ENCODE peak calls at places on chromosome 6, in six cellular contexts. One of them, this sample, is unnamed.

GRCh38 chr6:45854343-45854742 is 161.3 kb downstream of the CLIC5 start:
- DNase-seq in HepG2: no peak
- DNase-seq in HCT116: no peak
- DNase-seq in H1: no peak
- DNase-seq in A549: no peak
- DNase-seq in SK-N-SH: no peak
- DNase-seq in this sample: no peak

GRCh38 chr6:148517518-148517917 is 174.9 kb downstream of the SASH1 start:
- DNase-seq in HepG2: no peak
- DNase-seq in HCT116: no peak
- DNase-seq in SK-N-SH: no peak
- DNase-seq in H1: no peak
- DNase-seq in A549: no peak
- DNase-seq in this sample: no peak

GRCh38 chr6:73648166-73648565 is 5.6 kb downstream of the SLC17A5 start:
- DNase-seq in HCT116: no peak
- DNase-seq in HepG2: peak; percentile 26
- DNase-seq in H1: no peak
- DNase-seq in A549: no peak
- DNase-seq in SK-N-SH: no peak
- DNase-seq in this sample: no peak

GRCh38 chr6:3906191-3907019 is 57.2 kb downstream of the FAM50B start:
- DNase-seq in HepG2: peak; percentile 94
- DNase-seq in A549: no peak
- DNase-seq in H1: no peak
- DNase-seq in HCT116: no peak
- DNase-seq in SK-N-SH: no peak
- DNase-seq in this sample: no peak

GRCh38 chr6:12401200-12401599 is 111.0 kb downstream of the EDN1 start:
- DNase-seq in HCT116: no peak
- DNase-seq in H1: no peak
- DNase-seq in HepG2: no peak
- DNase-seq in A549: no peak
- DNase-seq in SK-N-SH: no peak
- DNase-seq in this sample: peak; percentile 76

GRCh38 chr6:19327684-19328083 is 509.5 kb upstream of the ID4 start:
- DNase-seq in A549: no peak
- DNase-seq in SK-N-SH: no peak
- DNase-seq in HCT116: no peak
- DNase-seq in HepG2: no peak
- DNase-seq in H1: no peak
- DNase-seq in this sample: no peak

GRCh38 chr6:142530566-142530965 is 228.8 kb downstream of the ADGRG6 start:
- DNase-seq in SK-N-SH: no peak
- DNase-seq in HepG2: no peak
- DNase-seq in HCT116: no peak
- DNase-seq in H1: no peak
- DNase-seq in A549: no peak
- DNase-seq in this sample: no peak

GRCh38 chr6:33620584-33621395 is at the start of gene ITPR3:
- DNase-seq in SK-N-SH: peak; percentile 86
- DNase-seq in HepG2: no peak
- DNase-seq in H1: peak; percentile 79
- DNase-seq in A549: peak; percentile 72
- DNase-seq in HCT116: peak; percentile 37
- DNase-seq in this sample: peak; percentile 53

GRCh38 chr6:46014511-46015118 is 1.0 kb downstream of the CLIC5 start:
- DNase-seq in HepG2: no peak
- DNase-seq in SK-N-SH: no peak
- DNase-seq in A549: no peak
- DNase-seq in HCT116: no peak
- DNase-seq in H1: peak; percentile 52
- DNase-seq in this sample: no peak

GRCh38 chr6:113920663-113921267 is 50.2 kb downstream of the HDAC2 start:
- DNase-seq in H1: no peak
- DNase-seq in SK-N-SH: no peak
- DNase-seq in HepG2: peak; percentile 6
- DNase-seq in HCT116: no peak
- DNase-seq in A549: no peak
- DNase-seq in this sample: peak; percentile 34

GRCh38 chr6:84150680-84151079 is 76.8 kb downstream of the CEP162 start:
- DNase-seq in HepG2: no peak
- DNase-seq in SK-N-SH: no peak
- DNase-seq in H1: no peak
- DNase-seq in HCT116: no peak
- DNase-seq in A549: no peak
- DNase-seq in this sample: no peak

GRCh38 chr6:41182069-41183034 is 18.6 kb downstream of the TREML2 start:
- DNase-seq in SK-N-SH: peak; percentile 55
- DNase-seq in A549: peak; percentile 34
- DNase-seq in HepG2: peak; percentile 59
- DNase-seq in HCT116: peak; percentile 59
- DNase-seq in H1: peak; percentile 53
- DNase-seq in this sample: peak; percentile 73

GRCh38 chr6:46400898-46401297 is 90.4 kb downstream of the RCAN2 start:
- DNase-seq in HCT116: no peak
- DNase-seq in SK-N-SH: no peak
- DNase-seq in HepG2: no peak
- DNase-seq in H1: no peak
- DNase-seq in A549: no peak
- DNase-seq in this sample: no peak

GRCh38 chr6:2748183-2748582 is 2.5 kb downstream of the MYLK4 start:
- DNase-seq in H1: no peak
- DNase-seq in SK-N-SH: peak; percentile 66
- DNase-seq in HCT116: no peak
- DNase-seq in HepG2: no peak
- DNase-seq in A549: no peak
- DNase-seq in this sample: no peak

GRCh38 chr6:154614101-154614500 is 103.6 kb upstream of the CNKSR3 start:
- DNase-seq in SK-N-SH: no peak
- DNase-seq in HCT116: no peak
- DNase-seq in HepG2: no peak
- DNase-seq in A549: no peak
- DNase-seq in H1: no peak
- DNase-seq in this sample: peak; percentile 89

GRCh38 chr6:48307583-48307982 is 196.6 kb upstream of the PTCHD4 start:
- DNase-seq in HepG2: no peak
- DNase-seq in HCT116: no peak
- DNase-seq in SK-N-SH: no peak
- DNase-seq in H1: no peak
- DNase-seq in A549: no peak
- DNase-seq in this sample: no peak

GRCh38 chr6:153595903-153596302 is 443.1 kb upstream of the OPRM1 start:
- DNase-seq in A549: no peak
- DNase-seq in SK-N-SH: no peak
- DNase-seq in H1: no peak
- DNase-seq in HepG2: no peak
- DNase-seq in HCT116: no peak
- DNase-seq in this sample: no peak

GRCh38 chr6:152566040-152566875 is 70.9 kb downstream of the SYNE1 start:
- DNase-seq in H1: no peak
- DNase-seq in HCT116: no peak
- DNase-seq in SK-N-SH: no peak
- DNase-seq in A549: no peak
- DNase-seq in HepG2: no peak
- DNase-seq in this sample: peak; percentile 14

GRCh38 chr6:139582956-139583355 is 208.5 kb upstream of the CITED2 start:
- DNase-seq in HCT116: no peak
- DNase-seq in SK-N-SH: no peak
- DNase-seq in A549: no peak
- DNase-seq in H1: no peak
- DNase-seq in HepG2: no peak
- DNase-seq in this sample: no peak

GRCh38 chr6:4583026-4583425 is 193.2 kb upstream of the CDYL start:
- DNase-seq in SK-N-SH: no peak
- DNase-seq in A549: no peak
- DNase-seq in H1: no peak
- DNase-seq in HCT116: no peak
- DNase-seq in HepG2: no peak
- DNase-seq in this sample: no peak

DNA sequence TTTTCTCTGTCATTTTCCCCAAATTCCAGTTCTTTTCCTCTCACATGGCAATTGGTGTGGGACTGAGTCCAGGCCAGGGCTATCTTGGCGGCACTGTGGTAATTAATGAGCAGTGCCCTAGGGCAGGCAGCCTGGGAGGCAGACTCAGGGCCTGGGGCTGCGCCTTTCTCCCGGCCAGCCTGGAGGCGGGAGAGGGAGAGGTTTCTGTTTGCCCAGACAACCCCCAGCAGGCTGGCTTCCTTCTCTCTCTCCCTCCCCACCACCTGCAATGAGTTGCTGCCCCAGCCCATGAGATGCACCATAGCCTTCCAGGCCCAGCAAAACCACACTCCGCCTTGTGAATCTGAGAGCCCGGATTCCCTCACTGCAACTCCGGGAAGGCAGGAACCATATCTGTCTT is 15.1 kb upstream of the CCDC167 start:
- DNase-seq in SK-N-SH: no peak
- DNase-seq in A549: no peak
- DNase-seq in HCT116: no peak
- DNase-seq in H1: no peak
- DNase-seq in HepG2: no peak
- DNase-seq in this sample: no peak
- H3K4me1 ChIP-seq in SK-N-SH: peaks cover 5% of the 10 kb centered on the region
- H3K4me1 ChIP-seq in A549: peaks cover 11% of the 10 kb centered on the region
- H3K4me1 ChIP-seq in HCT116: peaks cover 5% of the 10 kb centered on the region
- H3K4me1 ChIP-seq in H1: peaks cover 44% of the 10 kb centered on the region
- H3K4me1 ChIP-seq in HepG2: peaks cover 30% of the 10 kb centered on the region
- H3K4me1 ChIP-seq in this sample: no peaks in the 10 kb centered on the region

GRCh38 chr6:133741375-133741861 is 147.5 kb upstream of the TCF21 start:
- DNase-seq in HCT116: peak; percentile 28
- DNase-seq in SK-N-SH: no peak
- DNase-seq in HepG2: no peak
- DNase-seq in H1: no peak
- DNase-seq in A549: peak; percentile 2
- DNase-seq in this sample: no peak
- TF ChIP-seq MAX in HCT116: no peak
- TF ChIP-seq MAX in SK-N-SH: no peak
- TF ChIP-seq MAX in HepG2: no peak
- TF ChIP-seq MAX in H1: no peak
- TF ChIP-seq MAX in A549: no peak
- TF ChIP-seq MAX in this sample: no peak

DNA sequence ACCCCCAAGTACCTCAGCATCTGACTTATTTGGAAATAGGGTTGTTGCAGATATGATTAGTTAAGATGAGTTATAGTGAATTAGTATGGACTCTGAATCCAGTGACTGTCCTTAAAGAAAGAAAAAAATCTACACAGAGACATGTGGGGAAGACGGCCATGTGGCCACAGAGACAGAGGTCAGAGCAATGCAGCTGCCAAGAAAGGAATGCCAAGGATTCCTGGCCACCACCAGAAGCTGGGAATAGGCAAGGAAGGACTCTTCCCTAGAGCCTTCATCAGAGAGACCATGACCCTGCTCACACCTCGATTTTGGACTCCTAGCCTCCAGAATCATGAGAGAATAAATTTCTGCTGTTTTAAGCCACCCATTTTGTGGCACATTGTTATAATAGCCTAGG is 81.8 kb downstream of the FYN start:
- DNase-seq in A549: no peak
- DNase-seq in HepG2: no peak
- DNase-seq in SK-N-SH: no peak
- DNase-seq in H1: no peak
- DNase-seq in HCT116: no peak
- DNase-seq in this sample: no peak
- H3K4me1 ChIP-seq in A549: no peaks in the 10 kb centered on the region
- H3K4me1 ChIP-seq in HepG2: peaks cover 78% of the 10 kb centered on the region
- H3K4me1 ChIP-seq in SK-N-SH: no peaks in the 10 kb centered on the region
- H3K4me1 ChIP-seq in H1: peaks cover 5% of the 10 kb centered on the region
- H3K4me1 ChIP-seq in HCT116: no peaks in the 10 kb centered on the region
- H3K4me1 ChIP-seq in this sample: no peaks in the 10 kb centered on the region

DNA sequence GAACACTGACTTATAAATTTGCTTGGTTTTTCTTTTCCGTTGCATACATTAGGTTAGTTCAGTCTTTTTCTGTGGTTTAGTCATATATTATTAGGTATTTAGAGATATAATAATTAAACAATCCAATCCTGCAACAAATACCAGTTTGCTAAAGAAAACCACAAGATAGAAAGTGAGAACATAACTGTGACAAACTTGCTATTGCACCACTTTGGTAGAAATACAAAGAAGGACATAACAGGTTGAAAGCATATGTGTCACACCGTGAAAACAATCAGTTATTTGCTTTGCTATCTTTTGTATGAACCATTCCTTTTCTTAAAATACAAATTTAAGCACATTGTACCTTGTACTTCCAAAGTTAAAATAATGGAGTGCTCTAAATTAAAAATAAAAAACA is 42.0 kb upstream of the KCNQ5 start:
- DNase-seq in H1: no peak
- DNase-seq in A549: no peak
- DNase-seq in SK-N-SH: no peak
- DNase-seq in HepG2: no peak
- DNase-seq in HCT116: no peak
- DNase-seq in this sample: no peak
- TF ChIP-seq MAX in H1: no peak
- TF ChIP-seq MAX in A549: no peak
- TF ChIP-seq MAX in SK-N-SH: no peak
- TF ChIP-seq MAX in HepG2: no peak
- TF ChIP-seq MAX in HCT116: no peak
- TF ChIP-seq MAX in this sample: no peak

DNA sequence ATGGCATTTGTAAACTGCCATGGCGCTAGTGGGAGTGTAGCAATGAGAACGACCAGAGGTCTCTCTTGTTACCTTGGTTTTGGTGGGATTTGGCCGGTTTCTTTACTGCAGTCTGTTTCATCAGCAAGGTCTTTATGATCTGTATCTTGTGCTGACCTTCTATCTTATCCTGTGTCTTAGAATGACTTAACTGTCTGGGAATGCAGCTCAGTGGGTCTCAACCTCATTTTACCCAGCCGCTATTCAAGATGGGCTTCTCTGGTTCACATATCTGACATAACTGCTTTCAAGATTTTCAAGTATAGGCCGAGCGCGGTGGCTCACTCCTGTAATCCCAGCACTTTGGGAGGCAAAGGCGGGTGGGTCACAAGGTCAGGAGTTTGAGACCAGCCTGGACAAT is 1.9 kb upstream of the SFT2D1 start:
- DNase-seq in SK-N-SH: no peak
- DNase-seq in HCT116: no peak
- DNase-seq in H1: no peak
- DNase-seq in HepG2: no peak
- DNase-seq in A549: no peak
- DNase-seq in this sample: no peak
- H3K4me1 ChIP-seq in SK-N-SH: peaks cover 4% of the 10 kb centered on the region
- H3K4me1 ChIP-seq in HCT116: peaks cover 17% of the 10 kb centered on the region
- H3K4me1 ChIP-seq in H1: no peaks in the 10 kb centered on the region
- H3K4me1 ChIP-seq in HepG2: peaks cover 82% of the 10 kb centered on the region
- H3K4me1 ChIP-seq in A549: peaks cover 12% of the 10 kb centered on the region
- H3K4me1 ChIP-seq in this sample: peaks cover 13% of the 10 kb centered on the region